ENCODE peak calls at places on chromosomes 13 and 19, in six cellular contexts. One of them, this sample, is unnamed.

GRCh38 chr19:21143846-21144245 is 2.0 kb downstream of the ZNF431 start:
- DNase-seq in GM12892: no peak
- DNase-seq in Peyer's patch: no peak
- DNase-seq in transverse colon: no peak
- DNase-seq in prostate gland: no peak
- DNase-seq in IMR-90: no peak
- DNase-seq in this sample: peak

GRCh38 chr19:12672744-12673143 is 6.1 kb downstream of the WDR83 start:
- DNase-seq in GM12892: no peak
- DNase-seq in Peyer's patch: no peak
- DNase-seq in transverse colon: no peak
- DNase-seq in prostate gland: no peak
- DNase-seq in IMR-90: no peak
- DNase-seq in this sample: no peak

GRCh38 chr19:1512671-1513491 is at the start of gene ADAMTSL5:
- DNase-seq in GM12892: peak
- DNase-seq in Peyer's patch: peak
- DNase-seq in transverse colon: peak
- DNase-seq in prostate gland: no peak
- DNase-seq in IMR-90: peak
- DNase-seq in this sample: no peak

GRCh38 chr19:2055871-2056809 is 5.1 kb upstream of the MKNK2 start:
- DNase-seq in GM12892: no peak
- DNase-seq in Peyer's patch: peak
- DNase-seq in transverse colon: peak
- DNase-seq in prostate gland: peak
- DNase-seq in IMR-90: peak
- DNase-seq in this sample: peak

GRCh38 chr19:35451278-35452096 is 3.4 kb downstream of the FFAR2 start:
- DNase-seq in GM12892: no peak
- DNase-seq in Peyer's patch: no peak
- DNase-seq in transverse colon: no peak
- DNase-seq in prostate gland: no peak
- DNase-seq in IMR-90: no peak
- DNase-seq in this sample: no peak

GRCh38 chr13:36385471-36385870 is 39.3 kb upstream of the SPART start:
- DNase-seq in GM12892: no peak
- DNase-seq in Peyer's patch: no peak
- DNase-seq in transverse colon: no peak
- DNase-seq in prostate gland: no peak
- DNase-seq in IMR-90: peak
- DNase-seq in this sample: no peak

GRCh38 chr13:73596382-73596781 is 537.6 kb downstream of the KLF5 start:
- DNase-seq in GM12892: no peak
- DNase-seq in Peyer's patch: no peak
- DNase-seq in transverse colon: no peak
- DNase-seq in prostate gland: no peak
- DNase-seq in IMR-90: no peak
- DNase-seq in this sample: no peak

GRCh38 chr13:35648109-35648508 is 171.6 kb upstream of the MAB21L1 start:
- DNase-seq in GM12892: no peak
- DNase-seq in Peyer's patch: no peak
- DNase-seq in transverse colon: no peak
- DNase-seq in prostate gland: no peak
- DNase-seq in IMR-90: peak
- DNase-seq in this sample: no peak

GRCh38 chr13:79781829-79782540 is 301.0 kb downstream of the NDFIP2 start:
- DNase-seq in GM12892: no peak
- DNase-seq in Peyer's patch: no peak
- DNase-seq in transverse colon: no peak
- DNase-seq in prostate gland: no peak
- DNase-seq in IMR-90: peak
- DNase-seq in this sample: no peak

GRCh38 chr13:62702502-62702901 is 1286.9 kb upstream of the PCDH20 start:
- DNase-seq in GM12892: no peak
- DNase-seq in Peyer's patch: no peak
- DNase-seq in transverse colon: no peak
- DNase-seq in prostate gland: no peak
- DNase-seq in IMR-90: no peak
- DNase-seq in this sample: no peak

GRCh38 chr19:13748169-13748884 is 16.0 kb upstream of the MRI1 start:
- DNase-seq in GM12892: no peak
- DNase-seq in Peyer's patch: peak
- DNase-seq in transverse colon: peak
- DNase-seq in prostate gland: no peak
- DNase-seq in IMR-90: peak
- DNase-seq in this sample: peak

GRCh38 chr19:19817357-19817756 is 4.2 kb downstream of the ZNF506 start:
- DNase-seq in GM12892: no peak
- DNase-seq in Peyer's patch: no peak
- DNase-seq in transverse colon: no peak
- DNase-seq in prostate gland: no peak
- DNase-seq in IMR-90: no peak
- DNase-seq in this sample: no peak

GRCh38 chr19:6223461-6224307 is 56.1 kb downstream of the MLLT1 start:
- DNase-seq in GM12892: no peak
- DNase-seq in Peyer's patch: no peak
- DNase-seq in transverse colon: no peak
- DNase-seq in prostate gland: no peak
- DNase-seq in IMR-90: no peak
- DNase-seq in this sample: peak

GRCh38 chr13:33757713-33758112 is 60.2 kb upstream of the RFC3 start:
- DNase-seq in GM12892: no peak
- DNase-seq in Peyer's patch: no peak
- DNase-seq in transverse colon: no peak
- DNase-seq in prostate gland: no peak
- DNase-seq in IMR-90: no peak
- DNase-seq in this sample: no peak

DNA sequence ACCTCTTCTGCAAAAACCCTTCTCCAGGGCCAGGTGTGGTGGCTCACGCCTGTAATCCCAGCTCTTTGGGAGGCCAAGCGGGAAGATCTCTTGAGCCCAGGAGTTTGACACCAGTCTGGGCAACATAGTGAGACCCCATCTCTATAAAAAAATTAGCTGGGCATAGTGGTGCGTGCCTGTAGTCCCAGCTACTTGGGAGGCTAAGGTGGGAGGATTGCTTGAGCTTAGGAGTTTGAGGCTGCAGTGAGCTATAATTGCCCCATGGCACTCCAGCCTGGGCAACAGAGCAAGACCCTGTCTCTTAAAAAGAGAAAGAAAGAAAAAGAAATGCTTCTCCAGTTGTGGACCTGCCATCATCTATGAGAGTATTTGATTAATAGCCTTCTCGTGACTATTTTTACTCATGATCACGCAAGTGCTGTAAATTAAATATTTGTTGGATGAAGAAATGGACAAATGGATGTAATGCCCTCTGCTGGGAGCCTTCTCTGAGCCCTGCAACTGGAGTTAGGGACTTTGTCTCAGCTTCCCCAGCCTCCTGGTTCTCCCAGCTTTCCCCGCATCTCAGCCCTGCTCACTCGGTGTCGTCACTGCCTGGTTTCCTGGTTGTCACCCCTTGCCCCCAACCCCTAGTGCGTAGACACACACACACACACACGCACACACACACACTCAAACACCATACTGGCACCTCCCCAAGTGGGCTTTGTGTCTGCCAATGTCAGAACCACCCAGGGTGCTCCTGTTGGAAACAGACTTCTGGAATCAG is 12.2 kb downstream of the WIZ start:
- DNase-seq in GM12892: no peak
- DNase-seq in Peyer's patch: no peak
- DNase-seq in transverse colon: no peak
- DNase-seq in prostate gland: no peak
- DNase-seq in IMR-90: peak
- DNase-seq in this sample: no peak
- TF ChIP-seq POLR2A in GM12892: no peak
- TF ChIP-seq POLR2A in Peyer's patch: no peak
- TF ChIP-seq POLR2A in transverse colon: no peak
- TF ChIP-seq POLR2A in prostate gland: no peak
- TF ChIP-seq POLR2A in IMR-90: no peak
- TF ChIP-seq POLR2A in this sample: no peak

DNA sequence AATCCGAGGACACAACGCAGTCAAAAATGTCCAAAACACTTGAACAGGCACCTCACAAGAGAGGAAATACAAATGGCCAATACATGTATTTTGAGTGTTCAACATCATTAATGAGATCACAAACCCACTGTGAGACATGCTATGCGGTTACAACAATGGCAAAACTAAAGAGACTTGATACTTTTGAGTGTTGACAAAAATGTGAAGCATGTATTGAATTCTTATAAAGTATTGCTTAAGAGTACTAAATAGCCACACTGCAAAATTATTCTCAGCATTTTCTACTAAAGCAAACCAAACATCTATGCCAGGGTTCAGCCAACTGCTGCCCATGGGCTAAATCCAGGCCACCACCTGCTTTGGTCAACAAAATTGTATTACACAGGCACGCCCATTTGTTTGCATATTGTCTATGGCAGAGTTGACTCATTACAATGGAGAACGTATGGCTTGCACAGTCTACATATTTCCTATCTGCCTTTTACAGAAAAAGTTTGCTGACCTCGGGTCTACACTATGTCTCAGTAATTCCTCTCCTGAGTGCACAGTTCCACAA is 135.3 kb downstream of the B3GLCT start:
- DNase-seq in GM12892: no peak
- DNase-seq in Peyer's patch: no peak
- DNase-seq in transverse colon: no peak
- DNase-seq in prostate gland: no peak
- DNase-seq in IMR-90: no peak
- DNase-seq in this sample: no peak
- TF ChIP-seq POLR2A in GM12892: no peak
- TF ChIP-seq POLR2A in Peyer's patch: no peak
- TF ChIP-seq POLR2A in transverse colon: no peak
- TF ChIP-seq POLR2A in prostate gland: no peak
- TF ChIP-seq POLR2A in IMR-90: no peak
- TF ChIP-seq POLR2A in this sample: no peak

GRCh38 chr19:10315335-10316214 is at the start of gene FDX2:
- DNase-seq in GM12892: peak
- DNase-seq in Peyer's patch: peak
- DNase-seq in transverse colon: peak
- DNase-seq in prostate gland: peak
- DNase-seq in IMR-90: peak
- DNase-seq in this sample: peak
- TF ChIP-seq POLR2A in GM12892: peak
- TF ChIP-seq POLR2A in Peyer's patch: no peak
- TF ChIP-seq POLR2A in transverse colon: peak
- TF ChIP-seq POLR2A in prostate gland: no peak
- TF ChIP-seq POLR2A in IMR-90: no peak
- TF ChIP-seq POLR2A in this sample: peak

GRCh38 chr13:75549262-75550158 is at the start of gene UCHL3:
- DNase-seq in GM12892: peak
- DNase-seq in Peyer's patch: peak
- DNase-seq in transverse colon: peak
- DNase-seq in prostate gland: peak
- DNase-seq in IMR-90: peak
- DNase-seq in this sample: peak
- TF ChIP-seq POLR2A in GM12892: peak
- TF ChIP-seq POLR2A in Peyer's patch: peak
- TF ChIP-seq POLR2A in transverse colon: peak
- TF ChIP-seq POLR2A in prostate gland: peak
- TF ChIP-seq POLR2A in IMR-90: no peak
- TF ChIP-seq POLR2A in this sample: peak

GRCh38 chr19:41801682-41802317 is 5.4 kb downstream of the CEACAM3 start:
- DNase-seq in GM12892: no peak
- DNase-seq in Peyer's patch: no peak
- DNase-seq in transverse colon: no peak
- DNase-seq in prostate gland: no peak
- DNase-seq in IMR-90: no peak
- DNase-seq in this sample: no peak
- TF ChIP-seq POLR2A in GM12892: no peak
- TF ChIP-seq POLR2A in Peyer's patch: no peak
- TF ChIP-seq POLR2A in transverse colon: no peak
- TF ChIP-seq POLR2A in prostate gland: no peak
- TF ChIP-seq POLR2A in IMR-90: no peak
- TF ChIP-seq POLR2A in this sample: no peak

GRCh38 chr19:42121036-42121621 is 11.1 kb downstream of the POU2F2 start:
- DNase-seq in GM12892: no peak
- DNase-seq in Peyer's patch: no peak
- DNase-seq in transverse colon: no peak
- DNase-seq in prostate gland: no peak
- DNase-seq in IMR-90: no peak
- DNase-seq in this sample: no peak

GRCh38 chr19:42120276-42121010 is 11.8 kb downstream of the POU2F2 start:
- DNase-seq in GM12892: no peak
- DNase-seq in Peyer's patch: no peak
- DNase-seq in transverse colon: no peak
- DNase-seq in prostate gland: no peak
- DNase-seq in IMR-90: no peak
- DNase-seq in this sample: no peak

GRCh38 chr19:42123765-42124164 is 8.5 kb downstream of the POU2F2 start:
- DNase-seq in GM12892: no peak
- DNase-seq in Peyer's patch: no peak
- DNase-seq in transverse colon: no peak
- DNase-seq in prostate gland: no peak
- DNase-seq in IMR-90: no peak
- DNase-seq in this sample: no peak

GRCh38 chr19:42122691-42123607 is 9.3 kb downstream of the POU2F2 start:
- DNase-seq in GM12892: peak
- DNase-seq in Peyer's patch: no peak
- DNase-seq in transverse colon: no peak
- DNase-seq in prostate gland: no peak
- DNase-seq in IMR-90: no peak
- DNase-seq in this sample: no peak

DNA sequence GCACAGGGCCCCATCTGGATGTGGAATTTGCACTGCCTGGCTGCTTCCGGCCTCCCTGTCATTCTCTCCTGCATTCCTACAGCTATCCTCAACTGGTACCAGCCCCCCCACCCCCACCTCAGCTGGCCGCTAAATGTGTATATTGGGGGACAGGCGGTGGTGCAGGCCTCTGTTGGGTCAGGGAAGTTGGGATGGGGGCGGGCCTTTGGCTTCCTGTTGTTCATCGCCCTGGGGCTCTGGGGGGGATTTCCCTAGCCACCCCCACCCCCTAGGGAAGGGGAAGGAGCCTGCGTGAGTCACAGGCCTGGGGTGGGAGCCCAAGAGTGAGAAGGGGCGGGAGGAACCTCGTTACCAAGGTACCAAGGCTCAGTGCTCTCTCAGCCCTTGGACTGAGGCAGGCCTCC is 10.6 kb downstream of the POU2F2 start:
- DNase-seq in GM12892: peak
- DNase-seq in Peyer's patch: peak
- DNase-seq in transverse colon: peak
- DNase-seq in prostate gland: no peak
- DNase-seq in IMR-90: peak
- DNase-seq in this sample: peak
- TF ChIP-seq POLR2A in GM12892: peak
- TF ChIP-seq POLR2A in Peyer's patch: no peak
- TF ChIP-seq POLR2A in transverse colon: no peak
- TF ChIP-seq POLR2A in prostate gland: no peak
- TF ChIP-seq POLR2A in IMR-90: no peak
- TF ChIP-seq POLR2A in this sample: no peak

DNA sequence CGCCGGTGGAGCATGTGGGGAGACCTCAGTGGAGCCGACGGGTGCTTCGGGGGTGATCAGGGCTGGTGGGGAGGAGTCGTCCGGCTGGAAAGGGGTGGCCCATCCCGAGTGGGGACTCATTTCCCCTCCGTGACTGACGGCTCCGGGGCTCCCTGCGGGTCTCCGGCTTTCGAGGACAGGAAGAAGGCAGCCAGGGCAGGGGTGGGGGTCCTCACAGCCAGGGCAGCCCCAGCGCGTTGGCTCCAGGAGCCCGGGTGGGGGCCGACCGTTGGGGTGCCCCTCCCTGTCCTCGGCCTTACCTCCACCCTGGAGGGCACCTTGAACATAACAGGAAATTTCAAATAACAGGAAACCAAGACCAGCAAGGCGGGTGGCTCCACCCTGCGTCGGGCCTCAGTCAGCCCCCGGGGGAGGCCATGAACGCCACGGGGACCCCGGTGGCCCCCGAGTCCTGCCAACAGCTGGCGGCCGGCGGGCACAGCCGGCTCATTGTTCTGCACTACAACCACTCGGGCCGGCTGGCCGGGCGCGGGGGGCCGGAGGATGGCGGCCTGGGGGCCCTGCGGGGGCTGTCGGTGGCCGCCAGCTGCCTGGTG is at the start of gene S1PR4:
- DNase-seq in GM12892: peak
- DNase-seq in Peyer's patch: peak
- DNase-seq in transverse colon: peak
- DNase-seq in prostate gland: no peak
- DNase-seq in IMR-90: no peak
- DNase-seq in this sample: no peak
- TF ChIP-seq POLR2A in GM12892: peak
- TF ChIP-seq POLR2A in Peyer's patch: peak
- TF ChIP-seq POLR2A in transverse colon: peak
- TF ChIP-seq POLR2A in prostate gland: no peak
- TF ChIP-seq POLR2A in IMR-90: no peak
- TF ChIP-seq POLR2A in this sample: no peak